ENCODE peak calls at places on chromosomes 4 and X, in six cellular contexts. D, Z, L, A, V and G are unnamed samples.

GRCh38 chr4:140309124-140309870 is 64.1 kb upstream of the SCOC start:
- DNase-seq in D (no peak), Z (peak), L (no peak), A (no peak), V (no peak), G (no peak)

GRCh38 chrX:15150578-15150977 is 119.3 kb downstream of the ASB9 start:
- DNase-seq in D (no peak), Z (no peak), L (no peak), A (no peak), V (no peak), G (no peak)

GRCh38 chr4:56128231-56128630 is 179.5 kb downstream of the CEP135 start:
- DNase-seq in D (no peak), Z (no peak), L (no peak), A (no peak), V (no peak), G (no peak)

GRCh38 chrX:32532282-32532681 is 679.1 kb downstream of the DMD start:
- DNase-seq in D (no peak), Z (no peak), L (no peak), A (no peak), V (no peak), G (no peak)

GRCh38 chr4:80586716-80587115 is 251.2 kb downstream of the CFAP299 start:
- DNase-seq in D (no peak), Z (no peak), L (no peak), A (no peak), V (no peak), G (no peak)

GRCh38 chr4:78945638-78946179 is 6.5 kb upstream of the PAQR3 start:
- DNase-seq in D (no peak), Z (peak), L (no peak), A (no peak), V (no peak), G (no peak)

GRCh38 chrX:39170432-39170831 is 369.2 kb downstream of the MID1IP1 start:
- DNase-seq in D (no peak), Z (no peak), L (no peak), A (no peak), V (peak), G (no peak)

GRCh38 chrX:30895331-30895730 is 6.3 kb upstream of the TAB3 start:
- DNase-seq in D (no peak), Z (peak), L (no peak), A (no peak), V (no peak), G (no peak)

GRCh38 chrX:47224896-47225290 is 6.4 kb downstream of the CDK16 start:
- DNase-seq in D (no peak), Z (no peak), L (no peak), A (no peak), V (peak), G (no peak)

GRCh38 chrX:81294101-81294500 is 92.2 kb downstream of the SH3BGRL start:
- DNase-seq in D (no peak), Z (no peak), L (no peak), A (no peak), V (no peak), G (no peak)

GRCh38 chr4:89899157-89899556 is 4.5 kb downstream of the MMRN1 start:
- DNase-seq in D (no peak), Z (no peak), L (no peak), A (no peak), V (no peak), G (no peak)

GRCh38 chrX:18931972-18932371 is 51.9 kb downstream of the PHKA2 start:
- DNase-seq in D (no peak), Z (no peak), L (peak), A (no peak), V (no peak), G (peak)

GRCh38 chrX:108022491-108023089 is 22.3 kb upstream of the VSIG1 start:
- DNase-seq in D (no peak), Z (no peak), L (no peak), A (no peak), V (no peak), G (no peak)

GRCh38 chrX:23770142-23770541 is 12.8 kb upstream of the SAT1 start:
- DNase-seq in D (no peak), Z (no peak), L (no peak), A (no peak), V (no peak), G (no peak)

GRCh38 chr4:48801739-48802138 is 21.7 kb upstream of the FRYL start:
- DNase-seq in D (no peak), Z (no peak), L (no peak), A (no peak), V (no peak), G (no peak)

GRCh38 chr4:185865901-185866328 is 53.9 kb upstream of the SORBS2 start:
- DNase-seq in D (no peak), Z (peak), L (peak), A (no peak), V (no peak), G (no peak)

DNA sequence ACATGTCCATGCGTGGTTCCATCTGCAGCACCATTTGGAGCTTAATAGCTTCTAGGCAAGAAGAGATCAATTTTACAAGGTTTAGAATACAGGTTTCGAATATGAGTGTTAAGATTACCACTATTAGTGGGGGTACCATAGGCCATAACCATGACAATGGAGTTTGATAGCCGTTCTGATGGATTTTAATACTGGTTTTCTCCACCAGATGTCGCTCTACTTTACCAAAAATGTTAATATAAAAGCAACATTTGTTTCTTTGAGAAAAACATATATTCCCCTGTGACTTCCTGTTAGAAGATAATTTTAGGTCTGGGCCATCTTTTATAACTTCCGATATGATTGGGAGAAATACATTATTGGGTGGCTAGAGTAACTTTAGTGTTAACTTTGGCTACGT is 499.7 kb upstream of the POU3F4 start:
- DNase-seq in D (no peak), Z (no peak), L (no peak), A (no peak), V (no peak), G (no peak)
- TF ChIP-seq CTCF in D (no peak), Z (peak), L (no peak), A (no peak), V (no peak), G (peak)

DNA sequence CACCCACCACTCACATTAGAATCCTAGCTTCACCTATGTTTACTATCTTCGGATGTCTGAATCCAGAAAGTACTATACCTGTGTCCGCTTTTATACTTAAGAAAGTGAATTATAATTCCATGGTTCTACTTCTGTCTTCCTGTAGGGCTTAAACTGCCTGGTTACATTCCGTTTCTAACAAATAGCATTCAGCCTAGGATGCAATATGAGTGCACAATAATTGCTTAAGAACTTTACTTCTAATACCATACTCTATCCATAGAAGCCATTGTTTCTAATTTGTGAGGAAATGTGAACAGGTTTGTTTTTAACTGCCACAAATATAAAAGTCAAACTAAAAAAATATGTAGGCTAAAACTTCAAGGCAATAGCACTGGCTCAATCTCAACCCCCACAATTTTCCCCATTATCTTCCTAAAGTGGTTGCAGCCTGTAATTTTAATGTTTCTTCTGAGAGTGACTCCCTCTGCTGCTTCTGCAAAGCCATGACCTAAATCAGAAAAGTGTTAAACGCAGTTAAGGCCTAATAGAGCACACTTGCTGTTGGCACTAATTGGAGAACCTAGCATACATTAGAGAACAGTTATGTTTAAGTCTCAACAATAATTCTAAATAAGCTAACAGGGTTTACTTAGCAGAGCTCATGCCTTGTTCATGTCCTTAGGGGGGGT is 4.2 kb downstream of the UNC5C start:
- DNase-seq in D (no peak), Z (no peak), L (peak), A (no peak), V (no peak), G (no peak)
- TF ChIP-seq CTCF in D (no peak), Z (no peak), L (peak), A (peak), V (no peak), G (no peak)

DNA sequence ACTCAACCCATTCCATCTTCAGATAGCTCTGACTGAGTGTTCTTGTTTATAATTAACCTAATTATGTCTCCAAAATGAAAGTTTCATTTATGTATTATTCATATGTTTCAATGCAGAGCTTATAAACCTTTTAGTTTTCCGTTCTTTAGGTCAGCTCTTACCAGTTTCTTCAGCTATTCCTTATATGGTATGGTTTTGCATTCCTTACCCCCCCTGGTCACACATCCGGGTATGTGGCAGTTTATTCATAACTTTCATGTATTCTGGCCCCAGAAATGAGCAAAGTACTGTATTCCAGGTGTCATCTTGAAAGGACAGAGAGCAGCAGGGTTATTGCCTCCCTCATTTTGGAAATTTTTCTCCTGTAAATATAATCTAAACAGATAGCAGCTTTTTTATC is 16.8 kb upstream of the IGSF1 start:
- DNase-seq in D (no peak), Z (no peak), L (no peak), A (no peak), V (no peak), G (no peak)
- TF ChIP-seq CTCF in D (no peak), Z (no peak), L (no peak), A (no peak), V (no peak), G (no peak)

GRCh38 chrX:130594453-130594916 is 192.7 kb downstream of the RBMX2 start:
- DNase-seq in D (no peak), Z (no peak), L (no peak), A (no peak), V (no peak), G (no peak)

GRCh38 chrX:130592204-130592603 is 190.4 kb downstream of the RBMX2 start:
- DNase-seq in D (no peak), Z (no peak), L (no peak), A (no peak), V (no peak), G (no peak)
- TF ChIP-seq CTCF in D (no peak), Z (no peak), L (no peak), A (no peak), V (no peak), G (no peak)

DNA sequence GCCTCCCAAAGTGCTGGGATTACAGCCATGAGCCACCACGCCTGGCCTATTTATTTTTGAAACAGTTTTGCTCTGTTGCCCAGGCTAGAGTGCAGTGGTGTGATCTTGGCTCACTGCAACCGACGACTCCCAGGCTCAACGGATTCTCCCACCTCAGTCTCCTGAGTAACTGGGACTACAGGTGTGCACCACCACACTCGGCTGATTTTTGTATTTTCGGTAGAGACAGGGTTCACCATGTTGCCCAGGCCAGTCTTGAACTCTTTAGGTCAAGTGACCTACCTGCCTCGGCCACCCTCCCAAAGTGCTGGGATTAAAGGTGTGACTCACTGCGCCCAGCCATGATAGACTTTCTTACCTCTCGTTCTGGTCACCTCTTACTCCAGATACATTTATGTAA is 124.0 kb downstream of the UBE2K start:
- DNase-seq in D (no peak), Z (no peak), L (no peak), A (no peak), V (peak), G (no peak)
- TF ChIP-seq CTCF in D (no peak), Z (no peak), L (no peak), A (no peak), V (no peak), G (no peak)

DNA sequence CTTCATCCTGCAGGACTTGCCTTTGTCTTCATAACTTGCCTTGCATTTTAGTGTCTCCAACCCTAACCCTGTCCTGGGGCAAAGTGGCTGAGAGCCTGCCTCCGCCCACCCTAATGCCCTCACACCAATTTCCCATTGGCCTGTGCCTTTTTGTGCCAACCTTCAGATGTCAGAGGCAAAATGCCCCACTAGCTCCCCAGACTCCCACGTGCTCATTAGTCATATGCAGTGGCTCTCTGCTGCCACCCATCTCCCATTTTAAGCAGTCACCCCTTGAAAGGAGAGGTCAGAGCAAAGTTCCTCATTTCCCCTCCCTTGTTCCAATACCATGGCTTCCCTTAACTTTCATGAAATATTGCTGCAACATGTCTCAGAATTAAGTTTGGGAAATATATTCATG is 74.8 kb upstream of the PASD1 start:
- DNase-seq in D (no peak), Z (no peak), L (peak), A (no peak), V (no peak), G (no peak)
- TF ChIP-seq CTCF in D (no peak), Z (no peak), L (no peak), A (no peak), V (no peak), G (peak)

GRCh38 chr4:112526061-112526460 is 10.1 kb upstream of the NEUROG2 start:
- DNase-seq in D (no peak), Z (peak), L (no peak), A (no peak), V (no peak), G (no peak)
- TF ChIP-seq CTCF in D (no peak), Z (no peak), L (no peak), A (no peak), V (no peak), G (no peak)

DNA sequence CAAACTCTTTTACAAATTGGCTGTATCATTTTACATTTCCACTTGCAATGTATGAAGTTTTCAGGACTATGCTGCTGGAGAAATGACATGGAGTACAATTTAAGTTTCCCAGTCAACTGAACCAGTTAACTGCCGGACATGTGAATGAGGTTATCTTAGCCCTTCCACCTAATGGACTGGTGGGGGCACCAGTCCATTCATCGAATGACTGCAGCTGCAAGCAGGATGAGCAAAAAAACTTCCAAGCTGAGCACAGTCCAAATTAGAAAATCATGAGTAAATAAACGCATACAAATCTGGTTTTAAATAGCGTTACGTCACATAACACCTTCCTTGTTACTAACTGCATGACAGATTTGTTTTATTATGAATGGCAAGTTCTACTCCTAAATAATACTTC is 1131.5 kb downstream of the PCDH18 start:
- DNase-seq in D (no peak), Z (no peak), L (no peak), A (no peak), V (no peak), G (no peak)
- TF ChIP-seq CTCF in D (no peak), Z (no peak), L (no peak), A (peak), V (no peak), G (no peak)

DNA sequence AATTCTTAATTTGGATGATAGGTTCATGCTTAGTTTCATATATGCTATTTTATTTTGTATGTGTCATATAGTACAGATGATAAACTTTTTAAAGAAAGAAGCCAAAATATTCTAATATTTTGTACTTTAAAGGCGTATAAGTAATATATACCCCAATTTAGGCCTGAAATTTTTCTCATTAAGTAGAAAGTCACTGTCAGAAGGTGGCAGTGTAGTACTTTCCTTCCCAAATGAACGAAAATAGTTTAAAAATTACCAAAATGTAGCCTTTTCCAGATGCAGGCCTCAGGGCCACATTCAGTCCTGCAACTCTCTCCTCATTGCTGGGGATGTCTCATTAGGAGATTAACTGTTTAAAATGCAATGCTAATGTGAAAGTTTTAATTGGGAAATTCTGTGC is 1263.6 kb downstream of the C4orf33 start:
- DNase-seq in D (no peak), Z (peak), L (no peak), A (no peak), V (no peak), G (no peak)
- TF ChIP-seq CTCF in D (no peak), Z (peak), L (peak), A (peak), V (no peak), G (peak)

GRCh38 chr4:108172780-108173598 is 4.3 kb upstream of the LEF1 start:
- DNase-seq in D (no peak), Z (no peak), L (peak), A (no peak), V (no peak), G (peak)
- TF ChIP-seq CTCF in D (no peak), Z (no peak), L (no peak), A (peak), V (no peak), G (no peak)